ENCODE peak calls at places on chromosomes 1 and 21, in six cellular contexts. K is OCI-LY7, S is keratinocyte, V is mammary epithelial cell, E is neural progenitor cell, A is fibroblast of lung. O is an unnamed sample.
A peak's percentile ranks its signal among the peaks of the same experiment; 100 is the strongest.

GRCh38 chr21:32403201-32403701 is 9.3 kb upstream of the EVA1C start:
- DNase-seq in K (peak; percentile 70), S (no peak), V (peak; percentile 47), E (peak; percentile 85), A (peak; percentile 82), O (peak; percentile 42)

GRCh38 chr1:214349008-214349407 is 68.0 kb downstream of the SMYD2 start:
- DNase-seq in K (no peak), S (no peak), V (no peak), E (peak; percentile 23), A (no peak), O (no peak)

GRCh38 chr21:43196789-43197188 is 28.0 kb downstream of the CRYAA start:
- DNase-seq in K (no peak), S (peak; percentile 61), V (peak; percentile 92), E (peak; percentile 26), A (no peak), O (no peak)

GRCh38 chr1:188665477-188665876 is 1812.2 kb downstream of the BRINP3 start:
- DNase-seq in K (no peak), S (no peak), V (no peak), E (no peak), A (no peak), O (no peak)

GRCh38 chr1:174297351-174297750 is 138.0 kb downstream of the RABGAP1L start:
- DNase-seq in K (no peak), S (no peak), V (no peak), E (peak; percentile 3), A (no peak), O (no peak)

GRCh38 chr21:15293251-15293650 is 228.5 kb upstream of the NRIP1 start:
- DNase-seq in K (no peak), S (peak; percentile 73), V (peak; percentile 83), E (no peak), A (peak; percentile 86), O (peak; percentile 96)

GRCh38 chr1:30232288-30232899 is 491.0 kb downstream of the MATN1 start:
- DNase-seq in K (peak; percentile 36), S (no peak), V (peak; percentile 5), E (peak; percentile 35), A (no peak), O (no peak)

GRCh38 chr1:144551107-144551542 is 41.6 kb upstream of the PPIAL4F start:
- DNase-seq in K (no peak), S (no peak), V (no peak), E (no peak), A (no peak), O (no peak)

GRCh38 chr1:8727809-8728213 is 89.6 kb downstream of the RERE start:
- DNase-seq in K (no peak), S (no peak), V (no peak), E (peak; percentile 38), A (no peak), O (no peak)

DNA sequence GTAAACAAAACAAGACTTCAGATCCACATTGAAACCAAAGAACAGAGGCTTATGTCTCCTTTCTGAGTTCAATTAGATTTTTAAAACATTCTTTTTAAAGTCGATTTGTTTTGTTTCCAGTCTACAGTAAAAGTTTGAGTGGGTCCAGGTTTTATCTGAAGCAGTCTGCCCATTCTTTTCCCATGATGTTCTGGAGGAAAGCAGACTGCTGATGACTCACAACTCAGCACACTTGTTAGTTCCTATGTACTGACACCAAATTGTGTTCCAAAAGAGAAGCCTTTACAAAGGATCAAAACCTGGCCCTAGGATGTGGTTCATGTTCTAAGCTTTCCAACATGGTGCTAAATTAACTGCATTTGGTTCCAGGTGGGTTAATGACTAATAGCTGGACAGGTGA is 11.4 kb upstream of the CCN1 start:
- DNase-seq in K (no peak), S (no peak), V (peak; percentile 59), E (no peak), A (peak; percentile 75), O (peak; percentile 93)
- H3K4me1 ChIP-seq in K (no peaks in the 10 kb centered on the region), S (peaks cover 58% of the 10 kb centered on the region), V (peaks cover 58% of the 10 kb centered on the region), E (peaks cover 7% of the 10 kb centered on the region), A (peaks cover 29% of the 10 kb centered on the region), O (peaks cover 58% of the 10 kb centered on the region)

GRCh38 chr1:176201568-176201967 is 5.5 kb downstream of the COP1 start:
- DNase-seq in K (no peak), S (no peak), V (no peak), E (no peak), A (no peak), O (no peak)
- H4K20me1 ChIP-seq in K (peaks cover 39% of the 10 kb centered on the region), S (peaks cover 7% of the 10 kb centered on the region), V (no peaks in the 10 kb centered on the region), E (peaks cover 44% of the 10 kb centered on the region), A (no peaks in the 10 kb centered on the region), O (peaks cover 86% of the 10 kb centered on the region)

DNA sequence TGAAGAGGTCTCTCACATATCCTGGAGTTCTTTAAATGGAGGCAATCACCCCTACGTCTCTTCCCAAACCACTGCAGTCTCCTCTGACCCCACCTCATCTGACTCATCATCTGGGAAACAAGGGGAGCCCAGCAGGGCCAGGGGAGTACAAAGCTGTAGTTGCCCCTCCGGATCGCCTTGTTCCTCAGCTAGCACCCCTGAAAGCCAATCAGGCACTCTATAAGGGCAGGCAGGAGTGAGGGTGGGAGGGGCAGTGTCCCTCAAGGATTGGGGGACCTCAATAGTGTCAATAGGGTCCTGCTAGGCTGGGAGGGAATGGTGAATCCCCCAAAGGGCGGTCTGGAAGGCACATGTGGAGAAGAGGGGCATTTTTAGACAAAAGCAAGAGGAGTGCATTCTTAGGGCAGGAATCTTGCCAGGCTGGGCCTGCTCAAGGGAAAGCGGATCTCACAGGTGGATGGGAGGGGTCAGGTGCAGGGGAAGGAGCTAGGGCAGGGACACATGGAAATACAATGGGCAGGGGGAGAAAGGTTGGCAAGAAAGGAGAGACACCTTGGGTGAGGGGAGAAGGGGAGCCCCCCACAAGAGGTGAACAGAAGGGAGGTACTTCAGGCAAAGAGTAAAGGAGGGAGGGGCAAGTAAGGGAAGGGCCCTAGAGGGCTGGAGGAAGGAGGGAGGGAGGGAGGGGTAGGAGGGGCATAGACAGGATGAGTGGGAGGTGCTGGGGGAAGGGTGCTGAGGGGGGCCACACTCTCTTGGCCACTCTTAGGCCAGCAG is 5.8 kb downstream of the SHISA4 start:
- DNase-seq in K (no peak), S (no peak), V (no peak), E (no peak), A (no peak), O (no peak)
- H3K4me1 ChIP-seq in K (no peaks in the 10 kb centered on the region), S (peaks cover 15% of the 10 kb centered on the region), V (peaks cover 22% of the 10 kb centered on the region), E (peaks cover 10% of the 10 kb centered on the region), A (peaks cover 20% of the 10 kb centered on the region), O (peaks cover 13% of the 10 kb centered on the region)

DNA sequence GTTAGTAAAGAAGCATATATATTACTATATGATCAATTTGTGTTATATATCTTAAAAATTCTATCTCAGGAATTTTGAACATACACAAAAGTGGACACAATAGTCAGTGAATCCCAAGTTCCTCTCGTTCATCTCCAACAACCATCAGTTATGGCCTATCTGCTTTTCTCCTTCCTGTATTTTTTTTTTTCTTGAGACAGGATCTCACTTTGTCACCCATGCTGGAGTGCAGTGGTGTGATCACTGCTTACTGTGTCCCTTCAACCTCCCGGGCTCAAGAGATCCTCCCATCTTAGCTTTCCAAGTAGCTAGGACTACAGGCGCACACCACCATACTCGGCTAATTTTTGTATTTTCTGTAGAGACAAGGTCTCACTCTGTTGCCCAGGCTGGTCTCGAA is 9.4 kb downstream of the SPEN start:
- DNase-seq in K (no peak), S (no peak), V (no peak), E (no peak), A (no peak), O (no peak)
- H4K20me1 ChIP-seq in K (peaks cover 20% of the 10 kb centered on the region), S (peaks cover 3% of the 10 kb centered on the region), V (no peaks in the 10 kb centered on the region), E (peaks cover 36% of the 10 kb centered on the region), A (no peaks in the 10 kb centered on the region), O (peaks cover 67% of the 10 kb centered on the region)

DNA sequence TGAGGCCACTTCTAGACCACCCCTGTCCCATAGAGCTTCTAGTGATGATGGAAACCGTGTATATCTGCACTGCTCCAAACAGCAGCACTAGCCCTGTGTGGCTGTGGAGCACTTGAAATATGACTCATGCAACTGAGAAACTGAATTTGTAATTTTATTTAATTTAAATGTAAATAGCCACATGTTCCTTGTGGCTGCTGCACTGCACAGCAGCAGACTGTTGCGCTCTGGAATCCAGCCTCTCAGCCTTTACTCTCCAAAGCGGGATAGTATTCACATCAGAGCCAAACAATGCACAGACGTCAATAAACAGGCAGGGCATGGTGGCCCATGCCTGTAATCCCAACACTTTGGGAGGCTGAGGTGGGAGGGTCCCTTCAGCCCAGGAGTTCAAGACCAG is 12.0 kb downstream of the CAPN2 start:
- DNase-seq in K (no peak), S (no peak), V (no peak), E (no peak), A (peak; percentile 61), O (no peak)
- H3K4me1 ChIP-seq in K (no peaks in the 10 kb centered on the region), S (peaks cover 30% of the 10 kb centered on the region), V (peaks cover 30% of the 10 kb centered on the region), E (peaks cover 7% of the 10 kb centered on the region), A (peaks cover 53% of the 10 kb centered on the region), O (peaks cover 61% of the 10 kb centered on the region)